ENCODE peak calls at places on chromosome 9, in four cellular contexts. One of them, this sample, is unnamed. For H3K36me3, the result is how much of the 10 kb centered on the place peaks cover.

GRCh38 chr9:98129451-98129881 is 10.4 kb upstream of the TRIM14 start:
- DNase-seq in GM12878: no peak
- DNase-seq in HepG2: no peak
- DNase-seq in IMR-90: peak
- DNase-seq in this sample: no peak

GRCh38 chr9:35904966-35905781 is 828 bp upstream of the HRCT1 start:
- DNase-seq in HepG2: no peak
- DNase-seq in GM12878: no peak
- DNase-seq in IMR-90: peak
- DNase-seq in this sample: no peak

GRCh38 chr9:89815903-89816573 is 211.2 kb downstream of the GADD45G start:
- DNase-seq in IMR-90: no peak
- DNase-seq in GM12878: peak
- DNase-seq in HepG2: no peak
- DNase-seq in this sample: no peak

GRCh38 chr9:127858041-127858512 is 3.6 kb upstream of the ENG start:
- DNase-seq in IMR-90: no peak
- DNase-seq in HepG2: no peak
- DNase-seq in GM12878: no peak
- DNase-seq in this sample: peak

GRCh38 chr9:93187047-93187446 is 3.1 kb downstream of the WNK2 start:
- DNase-seq in HepG2: no peak
- DNase-seq in IMR-90: no peak
- DNase-seq in GM12878: no peak
- DNase-seq in this sample: peak

GRCh38 chr9:137757139-137757538 is 120.4 kb upstream of the CACNA1B start:
- DNase-seq in GM12878: no peak
- DNase-seq in HepG2: no peak
- DNase-seq in IMR-90: no peak
- DNase-seq in this sample: peak

GRCh38 chr9:16062542-16063240 is 509.8 kb downstream of the CCDC171 start:
- DNase-seq in GM12878: no peak
- DNase-seq in IMR-90: peak
- DNase-seq in HepG2: no peak
- DNase-seq in this sample: no peak

GRCh38 chr9:133347515-133347984 is 381 bp downstream of the MED22 start:
- DNase-seq in GM12878: peak
- DNase-seq in IMR-90: no peak
- DNase-seq in HepG2: no peak
- DNase-seq in this sample: peak

GRCh38 chr9:93180938-93181337 is 3.0 kb upstream of the WNK2 start:
- DNase-seq in GM12878: no peak
- DNase-seq in IMR-90: no peak
- DNase-seq in HepG2: no peak
- DNase-seq in this sample: no peak

DNA sequence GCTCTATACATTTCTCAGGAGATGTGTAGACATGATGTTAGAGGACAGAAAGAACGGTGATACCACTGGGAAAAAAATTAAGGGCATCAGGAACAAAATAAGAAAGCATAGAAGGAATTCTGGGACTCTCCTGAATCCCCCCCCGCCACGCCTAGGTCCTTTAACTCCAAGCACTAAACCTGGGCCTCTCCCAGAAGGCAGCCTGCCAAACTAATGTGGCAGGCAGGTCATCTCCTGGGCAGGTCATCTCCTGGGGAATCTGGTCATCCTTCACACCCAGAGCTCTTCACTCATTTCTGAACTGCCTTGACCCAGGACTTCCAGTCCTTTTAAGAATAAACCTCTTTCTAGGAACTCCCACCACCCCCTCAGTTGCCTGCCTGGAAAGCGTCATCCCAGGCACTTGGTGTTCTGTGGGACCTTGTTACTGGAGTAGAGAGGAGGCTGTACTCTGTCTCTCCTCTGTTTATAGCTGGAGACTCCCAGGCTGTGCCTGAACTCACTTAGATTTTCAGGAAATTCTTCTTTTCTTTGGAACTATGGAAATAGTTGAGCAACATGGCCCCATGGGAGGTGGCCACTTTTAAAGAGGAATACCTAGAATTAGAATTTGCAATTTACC is 24.1 kb downstream of the PSAT1 start:
- DNase-seq in GM12878: no peak
- DNase-seq in HepG2: no peak
- DNase-seq in IMR-90: no peak
- DNase-seq in this sample: no peak
- H3K36me3 ChIP-seq in GM12878: under half
- H3K36me3 ChIP-seq in HepG2: half or more
- H3K36me3 ChIP-seq in IMR-90: half or more
- H3K36me3 ChIP-seq in this sample: under half

GRCh38 chr9:134899818-134900325 is 17.8 kb downstream of the FCN1 start:
- DNase-seq in HepG2: no peak
- DNase-seq in IMR-90: no peak
- DNase-seq in GM12878: no peak
- DNase-seq in this sample: no peak
- TF ChIP-seq MXI1 in HepG2: no peak
- TF ChIP-seq MXI1 in IMR-90: no peak
- TF ChIP-seq MXI1 in GM12878: no peak
- TF ChIP-seq MXI1 in this sample: no peak

DNA sequence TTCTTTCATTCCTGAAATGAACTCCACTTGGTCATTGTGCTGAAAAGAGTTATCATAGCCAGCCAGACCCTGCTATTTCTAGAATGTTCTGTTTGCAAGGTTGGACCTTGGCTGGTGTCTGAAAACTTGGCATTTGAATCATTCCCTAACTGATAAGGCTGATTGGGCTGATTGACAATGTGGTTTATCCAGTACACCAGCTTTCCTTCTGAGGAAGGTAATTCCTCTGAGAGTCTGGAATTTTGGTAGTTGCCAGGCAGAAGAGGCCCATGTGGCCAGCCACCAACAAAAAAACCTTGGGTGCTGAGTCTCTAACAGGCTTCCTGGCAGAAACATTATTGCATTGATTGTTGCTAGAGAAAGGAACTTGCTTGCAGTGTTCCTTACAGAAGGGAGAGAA is 15.3 kb downstream of the SEC61B start:
- DNase-seq in GM12878: no peak
- DNase-seq in IMR-90: no peak
- DNase-seq in HepG2: no peak
- DNase-seq in this sample: no peak
- H3K36me3 ChIP-seq in GM12878: under half
- H3K36me3 ChIP-seq in IMR-90: under half
- H3K36me3 ChIP-seq in HepG2: under half
- H3K36me3 ChIP-seq in this sample: under half

GRCh38 chr9:95511232-95511951 is 5.4 kb downstream of the PTCH1 start:
- DNase-seq in HepG2: peak
- DNase-seq in IMR-90: peak
- DNase-seq in GM12878: no peak
- DNase-seq in this sample: no peak
- TF ChIP-seq MXI1 in HepG2: peak
- TF ChIP-seq MXI1 in IMR-90: peak
- TF ChIP-seq MXI1 in GM12878: peak
- TF ChIP-seq MXI1 in this sample: peak

GRCh38 chr9:81682797-81683196 is 6.5 kb downstream of the TLE1 start:
- DNase-seq in IMR-90: no peak
- DNase-seq in GM12878: no peak
- DNase-seq in HepG2: no peak
- DNase-seq in this sample: no peak

GRCh38 chr9:81682177-81682576 is 7.2 kb downstream of the TLE1 start:
- DNase-seq in HepG2: no peak
- DNase-seq in IMR-90: no peak
- DNase-seq in GM12878: no peak
- DNase-seq in this sample: no peak

GRCh38 chr9:81678088-81678487 is 11.3 kb downstream of the TLE1 start:
- DNase-seq in IMR-90: no peak
- DNase-seq in GM12878: no peak
- DNase-seq in HepG2: no peak
- DNase-seq in this sample: no peak

GRCh38 chr9:81680006-81680405 is 9.3 kb downstream of the TLE1 start:
- DNase-seq in IMR-90: no peak
- DNase-seq in HepG2: no peak
- DNase-seq in GM12878: no peak
- DNase-seq in this sample: no peak

DNA sequence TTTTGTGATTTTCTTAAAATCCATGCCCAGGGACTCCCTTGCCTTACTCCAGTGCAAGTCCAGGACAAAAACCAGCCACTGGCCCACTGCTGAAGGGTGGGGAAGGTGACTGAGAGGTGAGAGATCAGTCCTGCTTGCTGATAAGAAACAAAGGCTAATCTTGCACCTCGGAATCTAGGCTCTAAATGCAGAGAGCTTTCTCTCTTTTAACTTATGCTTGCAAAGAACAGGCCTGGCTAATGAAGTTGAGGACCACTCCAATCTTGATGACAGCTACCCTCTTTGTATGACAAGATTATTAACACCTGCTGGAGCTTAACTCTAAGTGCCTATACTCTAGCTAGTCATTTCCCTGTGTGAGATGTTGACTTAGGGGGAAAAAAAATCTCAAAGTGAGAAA is 8.8 kb downstream of the TLE1 start:
- DNase-seq in GM12878: no peak
- DNase-seq in IMR-90: no peak
- DNase-seq in HepG2: no peak
- DNase-seq in this sample: no peak
- H3K36me3 ChIP-seq in GM12878: under half
- H3K36me3 ChIP-seq in IMR-90: under half
- H3K36me3 ChIP-seq in HepG2: half or more
- H3K36me3 ChIP-seq in this sample: under half

GRCh38 chr9:115992834-115993233 is 160.8 kb upstream of the PAPPA start:
- DNase-seq in GM12878: no peak
- DNase-seq in HepG2: no peak
- DNase-seq in IMR-90: peak
- DNase-seq in this sample: no peak

GRCh38 chr9:115989816-115990215 is 163.8 kb upstream of the PAPPA start:
- DNase-seq in IMR-90: no peak
- DNase-seq in HepG2: no peak
- DNase-seq in GM12878: no peak
- DNase-seq in this sample: no peak

GRCh38 chr9:115985657-115986056 is 167.9 kb upstream of the PAPPA start:
- DNase-seq in HepG2: no peak
- DNase-seq in IMR-90: no peak
- DNase-seq in GM12878: no peak
- DNase-seq in this sample: no peak

GRCh38 chr9:115986508-115986907 is 167.1 kb upstream of the PAPPA start:
- DNase-seq in HepG2: no peak
- DNase-seq in IMR-90: no peak
- DNase-seq in GM12878: no peak
- DNase-seq in this sample: no peak

GRCh38 chr9:115988701-115989100 is 164.9 kb upstream of the PAPPA start:
- DNase-seq in HepG2: no peak
- DNase-seq in GM12878: no peak
- DNase-seq in IMR-90: peak
- DNase-seq in this sample: no peak
- TF ChIP-seq MXI1 in HepG2: no peak
- TF ChIP-seq MXI1 in GM12878: no peak
- TF ChIP-seq MXI1 in IMR-90: no peak
- TF ChIP-seq MXI1 in this sample: no peak

GRCh38 chr9:33133186-33133585 is 34.0 kb downstream of the B4GALT1 start:
- DNase-seq in IMR-90: no peak
- DNase-seq in HepG2: no peak
- DNase-seq in GM12878: no peak
- DNase-seq in this sample: no peak

GRCh38 chr9:33131505-33132248 is 35.5 kb downstream of the B4GALT1 start:
- DNase-seq in HepG2: peak
- DNase-seq in IMR-90: no peak
- DNase-seq in GM12878: no peak
- DNase-seq in this sample: no peak

GRCh38 chr9:33130961-33131360 is 36.2 kb downstream of the B4GALT1 start:
- DNase-seq in GM12878: no peak
- DNase-seq in HepG2: no peak
- DNase-seq in IMR-90: no peak
- DNase-seq in this sample: no peak

GRCh38 chr9:33130501-33130900 is 36.6 kb downstream of the B4GALT1 start:
- DNase-seq in IMR-90: peak
- DNase-seq in GM12878: no peak
- DNase-seq in HepG2: no peak
- DNase-seq in this sample: no peak

DNA sequence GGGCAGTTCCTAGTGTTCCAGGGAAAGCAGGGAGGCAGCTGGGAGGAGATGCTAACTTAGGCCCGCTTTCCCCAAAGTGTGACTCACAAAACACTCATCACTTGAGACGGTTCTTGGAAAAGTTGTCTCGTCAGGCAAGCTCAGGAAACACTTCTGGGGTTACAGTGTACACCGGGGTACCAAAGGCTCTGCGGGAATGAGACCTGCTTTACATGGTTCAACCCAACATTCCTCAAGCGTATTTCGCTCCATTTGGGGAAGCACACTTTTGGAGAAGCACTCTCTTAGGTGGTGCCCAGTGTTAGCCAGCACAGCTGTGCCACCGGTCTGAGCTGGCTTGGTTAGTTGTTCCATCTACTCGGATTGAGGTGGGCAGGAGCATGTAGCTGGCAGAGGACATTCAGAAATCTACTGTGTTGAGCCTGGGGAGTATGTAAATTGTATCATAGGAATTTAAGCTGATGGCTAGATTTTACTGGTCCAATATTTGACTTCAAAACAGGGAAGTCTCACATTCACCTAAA is 34.8 kb downstream of the B4GALT1 start:
- DNase-seq in IMR-90: peak
- DNase-seq in HepG2: no peak
- DNase-seq in GM12878: no peak
- DNase-seq in this sample: no peak
- H3K36me3 ChIP-seq in IMR-90: under half
- H3K36me3 ChIP-seq in HepG2: half or more
- H3K36me3 ChIP-seq in GM12878: under half
- H3K36me3 ChIP-seq in this sample: under half

This sample was measured in SK-N-SH.